ENCODE peak calls at places on chromosomes 2 and 18, in ten cellular contexts. X, L, P, N, J, S, D, K, R and V are unnamed samples.

GRCh38 chr2:85756195-85756594 is 2.4 kb downstream of the ATOH8 start:
- DNase-seq in X (no peak), L (no peak), P (peak), N (no peak), J (no peak), S (no peak), D (no peak), K (no peak), R (no peak), V (no peak)

GRCh38 chr18:45449761-45450227 is 165.5 kb upstream of the SLC14A2 start:
- DNase-seq in X (peak), L (no peak), P (no peak), N (no peak), J (no peak), S (no peak), D (no peak), K (peak), R (no peak), V (no peak)

GRCh38 chr2:137336067-137336466 is 570.7 kb downstream of the THSD7B start:
- DNase-seq in X (no peak), L (no peak), P (no peak), N (no peak), J (no peak), S (no peak), D (no peak), K (no peak), R (no peak), V (no peak)

GRCh38 chr2:10547011-10547410 is 98.9 kb upstream of the ODC1 start:
- DNase-seq in X (peak), L (no peak), P (peak), N (no peak), J (no peak), S (peak), D (peak), K (no peak), R (no peak), V (no peak)

GRCh38 chr18:48321586-48321985 is 87.6 kb downstream of the ZBTB7C start:
- DNase-seq in X (no peak), L (no peak), P (no peak), N (no peak), J (no peak), S (no peak), D (no peak), K (no peak), R (no peak), V (no peak)

GRCh38 chr2:70922591-70923234 is 13.0 kb upstream of the ATP6V1B1 start:
- DNase-seq in X (no peak), L (no peak), P (no peak), N (no peak), J (no peak), S (no peak), D (no peak), K (no peak), R (no peak), V (peak)

GRCh38 chr18:21682276-21683051 is 22.1 kb downstream of the ABHD3 start:
- DNase-seq in X (peak), L (peak), P (no peak), N (no peak), J (peak), S (peak), D (peak), K (peak), R (no peak), V (peak)

GRCh38 chr2:28717339-28717758 is 34.3 kb upstream of the PPP1CB start:
- DNase-seq in X (peak), L (no peak), P (no peak), N (no peak), J (peak), S (peak), D (peak), K (peak), R (no peak), V (peak)

GRCh38 chr2:61277756-61278155 is 115.8 kb downstream of the C2orf74 start:
- DNase-seq in X (no peak), L (no peak), P (no peak), N (no peak), J (no peak), S (no peak), D (no peak), K (no peak), R (no peak), V (peak)

GRCh38 chr2:19752500-19752899 is 149.3 kb downstream of the TTC32 start:
- DNase-seq in X (no peak), L (no peak), P (no peak), N (no peak), J (peak), S (peak), D (no peak), K (no peak), R (no peak), V (no peak)

GRCh38 chr2:26607698-26608097 is 33.5 kb downstream of the CIB4 start:
- DNase-seq in X (no peak), L (no peak), P (peak), N (no peak), J (no peak), S (no peak), D (no peak), K (no peak), R (no peak), V (no peak)

GRCh38 chr2:26608557-26608956 is 32.6 kb downstream of the CIB4 start:
- DNase-seq in X (no peak), L (no peak), P (peak), N (no peak), J (no peak), S (no peak), D (no peak), K (no peak), R (no peak), V (no peak)

GRCh38 chr2:26605195-26605968 is 35.8 kb downstream of the CIB4 start:
- DNase-seq in X (peak), L (peak), P (no peak), N (peak), J (peak), S (peak), D (no peak), K (peak), R (peak), V (peak)

GRCh38 chr2:26605969-26606846 is 35.0 kb downstream of the CIB4 start:
- DNase-seq in X (peak), L (no peak), P (no peak), N (no peak), J (no peak), S (no peak), D (no peak), K (no peak), R (no peak), V (no peak)

DNA sequence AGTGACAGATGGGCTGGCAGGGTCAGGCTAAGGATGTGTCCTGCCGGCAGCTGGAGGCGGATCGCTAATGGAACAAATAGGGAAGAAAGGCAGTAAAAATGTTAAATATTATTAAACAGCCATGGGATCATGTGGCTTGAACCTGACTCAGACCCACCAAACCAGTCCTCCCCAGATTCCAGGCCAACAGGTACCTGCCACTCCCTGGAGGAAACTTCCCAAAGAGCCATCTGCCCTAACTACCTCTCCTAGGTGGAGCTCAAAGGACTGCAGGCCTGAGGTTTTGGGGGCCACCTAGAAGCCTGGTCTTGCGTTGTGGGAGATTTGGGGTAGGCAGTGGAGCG is 34.3 kb downstream of the CIB4 start:
- DNase-seq in X (no peak), L (no peak), P (no peak), N (no peak), J (no peak), S (no peak), D (no peak), K (no peak), R (no peak), V (no peak)
- H3K4me3 ChIP-seq in X (no peak), L (no peak), P (no peak), N (no peak), J (no peak), S (no peak), D (no peak), K (no peak), R (no peak), V (no peak)

DNA sequence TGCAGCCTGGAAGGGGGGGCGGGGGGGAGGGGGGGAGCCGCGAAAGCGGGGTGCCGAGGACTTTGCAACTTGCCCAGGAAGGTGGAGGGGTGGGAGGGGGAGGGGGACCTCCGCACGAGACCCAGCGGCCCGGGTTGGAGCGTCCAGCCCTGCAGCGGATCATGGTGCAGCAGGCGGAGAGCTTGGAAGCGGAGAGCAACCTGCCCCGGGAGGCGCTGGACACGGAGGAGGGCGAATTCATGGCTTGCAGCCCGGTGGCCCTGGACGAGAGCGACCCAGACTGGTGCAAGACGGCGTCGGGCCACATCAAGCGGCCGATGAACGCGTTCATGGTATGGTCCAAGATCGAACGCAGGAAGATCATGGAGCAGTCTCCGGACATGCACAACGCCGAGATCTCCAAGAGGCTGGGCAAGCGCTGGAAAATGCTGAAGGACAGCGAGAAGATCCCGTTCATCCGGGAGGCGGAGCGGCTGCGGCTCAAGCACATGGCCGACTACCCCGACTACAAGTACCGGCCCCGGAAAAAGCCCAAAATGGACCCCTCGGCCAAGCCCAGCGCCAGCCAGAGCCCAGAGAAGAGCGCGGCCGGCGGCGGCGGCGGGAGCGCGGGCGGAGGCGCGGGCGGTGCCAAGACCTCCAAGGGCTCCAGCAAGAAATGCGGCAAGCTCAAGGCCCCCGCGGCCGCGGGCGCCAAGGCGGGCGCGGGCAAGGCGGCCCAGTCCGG is 540 bp downstream of the SOX11 start:
- DNase-seq in X (peak), L (no peak), P (peak), N (no peak), J (peak), S (peak), D (no peak), K (peak), R (no peak), V (peak)
- H3K4me3 ChIP-seq in X (no peak), L (no peak), P (no peak), N (no peak), J (peak), S (peak), D (peak), K (peak), R (no peak), V (peak)

GRCh38 chr18:11581286-11581685 is 28.1 kb upstream of the SLC35G4 start:
- DNase-seq in X (no peak), L (no peak), P (no peak), N (no peak), J (no peak), S (no peak), D (no peak), K (no peak), R (no peak), V (no peak)
- H3K4me3 ChIP-seq in X (no peak), L (no peak), P (no peak), N (no peak), J (no peak), S (no peak), D (no peak), K (no peak), R (no peak), V (no peak)

GRCh38 chr2:161243873-161244272 is 64.4 kb upstream of the PSMD14 start:
- DNase-seq in X (no peak), L (peak), P (no peak), N (peak), J (no peak), S (no peak), D (no peak), K (no peak), R (peak), V (no peak)

GRCh38 chr2:161245237-161245505 is 63.1 kb upstream of the PSMD14 start:
- DNase-seq in X (no peak), L (no peak), P (no peak), N (peak), J (no peak), S (no peak), D (no peak), K (no peak), R (no peak), V (no peak)

GRCh38 chr2:161243312-161243711 is 64.9 kb upstream of the PSMD14 start:
- DNase-seq in X (no peak), L (peak), P (no peak), N (peak), J (no peak), S (no peak), D (no peak), K (no peak), R (no peak), V (no peak)

GRCh38 chr2:161245671-161246070 is 62.6 kb upstream of the PSMD14 start:
- DNase-seq in X (no peak), L (no peak), P (no peak), N (peak), J (no peak), S (no peak), D (no peak), K (no peak), R (no peak), V (no peak)

GRCh38 chr2:161246301-161246700 is 61.9 kb upstream of the PSMD14 start:
- DNase-seq in X (no peak), L (no peak), P (no peak), N (peak), J (no peak), S (no peak), D (no peak), K (no peak), R (no peak), V (peak)
- H3K4me3 ChIP-seq in X (no peak), L (peak), P (no peak), N (peak), J (no peak), S (no peak), D (no peak), K (no peak), R (no peak), V (no peak)

DNA sequence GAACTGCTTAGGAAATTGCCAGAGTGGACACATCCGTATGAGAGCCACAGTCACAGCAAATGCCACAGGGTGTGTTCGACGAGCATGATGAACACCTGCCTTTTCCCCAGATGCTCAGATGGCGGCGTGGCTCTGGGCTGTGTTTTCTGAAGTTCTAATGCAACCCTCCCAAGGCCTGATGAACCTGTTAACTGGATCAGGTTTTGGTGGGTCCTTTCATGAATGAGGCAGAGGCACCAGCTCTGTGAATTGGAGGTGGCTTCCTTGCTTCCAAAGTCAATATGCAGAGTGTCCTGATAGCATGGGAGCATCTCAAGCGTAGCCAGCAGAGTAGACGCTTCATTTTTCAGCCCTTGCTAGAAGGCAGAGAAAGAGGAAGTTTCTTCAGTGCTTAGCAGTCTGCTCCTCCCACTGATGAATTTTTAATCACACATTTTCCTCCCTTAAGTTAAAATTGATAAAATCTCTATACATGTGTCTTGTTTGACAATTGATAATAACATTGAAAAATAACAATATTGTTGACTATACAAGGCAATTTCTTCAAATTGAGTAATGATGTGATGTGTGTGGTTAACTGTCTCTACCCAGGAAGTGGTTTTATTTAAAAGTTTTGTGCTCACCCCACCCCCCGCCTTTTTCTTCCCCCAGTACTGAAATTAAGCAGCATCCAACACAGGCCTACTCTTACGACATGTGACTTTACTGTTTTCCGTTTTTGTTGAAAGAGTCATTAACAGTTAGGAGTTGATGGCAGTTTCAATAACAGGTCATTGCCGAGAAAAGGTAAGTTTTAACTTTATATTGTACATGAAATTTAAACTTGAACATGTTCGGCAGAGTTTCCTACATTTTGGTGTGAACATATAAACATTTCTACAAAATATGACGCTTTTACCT is at the start of gene ARHGAP15:
- DNase-seq in X (no peak), L (peak), P (peak), N (peak), J (no peak), S (no peak), D (no peak), K (no peak), R (peak), V (no peak)
- H3K4me3 ChIP-seq in X (no peak), L (peak), P (peak), N (peak), J (no peak), S (no peak), D (no peak), K (no peak), R (peak), V (no peak)